ENCODE peak calls at places on chromosomes 6 and 20, in nine cellular contexts. J is AG20443; B is NCI-H1436; V is stimulated activated CD8-positive, alpha-beta memory T cell treated with anti-CD3 and anti-CD28 coated beads, Interleukin-4, amount 100 ng/mL, for 24 hours; S is GM18507; A is skeletal muscle cell; N is ACHN; D is CD8-positive, alpha-beta T cell; Z is lower lobe of right lung. Q is an unnamed sample.

GRCh38 chr20:35146299-35146921 is 726 bp downstream of the EDEM2 start:
- DNase-seq in J (peak), B (peak), V (no peak), S (no peak), A (no peak), N (peak), D (no peak), Z (peak), Q (peak)

GRCh38 chr20:45372646-45373352 is 5.3 kb downstream of the TP53TG5 start:
- DNase-seq in J (peak), B (no peak), V (no peak), S (no peak), A (no peak), N (peak), D (no peak), Z (peak), Q (no peak)

GRCh38 chr20:805713-806112 is 27.8 kb upstream of the FAM110A start:
- DNase-seq in J (no peak), B (no peak), V (no peak), S (no peak), A (no peak), N (peak), D (no peak), Z (no peak), Q (no peak)

GRCh38 chr6:25038300-25038699 is 102.5 kb upstream of the RIPOR2 start:
- DNase-seq in J (no peak), B (no peak), V (no peak), S (no peak), A (no peak), N (no peak), D (no peak), Z (no peak), Q (no peak)

GRCh38 chr20:33944914-33945313 is 48.8 kb upstream of the RALY start:
- DNase-seq in J (no peak), B (no peak), V (no peak), S (no peak), A (no peak), N (no peak), D (no peak), Z (no peak), Q (no peak)

GRCh38 chr6:131823276-131823902 is 15.6 kb downstream of the ENPP1 start:
- DNase-seq in J (peak), B (no peak), V (no peak), S (no peak), A (no peak), N (no peak), D (no peak), Z (no peak), Q (no peak)

GRCh38 chr6:9250852-9251251 is 815.5 kb upstream of the SLC35B3 start:
- DNase-seq in J (peak), B (peak), V (no peak), S (no peak), A (no peak), N (peak), D (no peak), Z (no peak), Q (peak)

GRCh38 chr6:160027931-160028330 is 59.0 kb downstream of the IGF2R start:
- DNase-seq in J (no peak), B (no peak), V (no peak), S (no peak), A (no peak), N (no peak), D (no peak), Z (no peak), Q (no peak)

GRCh38 chr20:17679786-17680127 is 2.3 kb downstream of the RRBP1 start:
- DNase-seq in J (no peak), B (no peak), V (no peak), S (no peak), A (no peak), N (no peak), D (no peak), Z (no peak), Q (no peak)

GRCh38 chr6:4983322-4983721 is 20.5 kb downstream of the RPP40 start:
- DNase-seq in J (no peak), B (no peak), V (no peak), S (no peak), A (no peak), N (no peak), D (no peak), Z (no peak), Q (no peak)

GRCh38 chr6:53546256-53546655 is 1.4 kb upstream of the GCLC start:
- DNase-seq in J (no peak), B (no peak), V (no peak), S (no peak), A (peak), N (no peak), D (no peak), Z (no peak), Q (no peak)

GRCh38 chr20:2820084-2820895 is 4.1 kb downstream of the TMEM239 start:
- DNase-seq in J (no peak), B (no peak), V (no peak), S (no peak), A (peak), N (no peak), D (no peak), Z (no peak), Q (no peak)

GRCh38 chr20:32510120-32510600 is 75.0 kb downstream of the NOL4L start:
- DNase-seq in J (no peak), B (no peak), V (no peak), S (no peak), A (no peak), N (no peak), D (no peak), Z (no peak), Q (no peak)

GRCh38 chr6:170028629-170029345 is 262.1 kb downstream of the DLL1 start:
- DNase-seq in J (no peak), B (no peak), V (no peak), S (no peak), A (no peak), N (no peak), D (no peak), Z (no peak), Q (no peak)

GRCh38 chr20:38084425-38084951 is 50.9 kb downstream of the RPRD1B start:
- DNase-seq in J (peak), B (no peak), V (no peak), S (no peak), A (no peak), N (no peak), D (no peak), Z (no peak), Q (no peak)

GRCh38 chr20:10005885-10006284 is 28.9 kb upstream of the ANKEF1 start:
- DNase-seq in J (no peak), B (no peak), V (no peak), S (no peak), A (no peak), N (no peak), D (no peak), Z (no peak), Q (no peak)

GRCh38 chr6:66126358-66126757 is 419.3 kb upstream of the EYS start:
- DNase-seq in J (no peak), B (no peak), V (no peak), S (no peak), A (no peak), N (no peak), D (no peak), Z (no peak), Q (no peak)

GRCh38 chr6:3848380-3848779 is 793 bp upstream of the FAM50B start:
- DNase-seq in J (peak), B (no peak), V (no peak), S (no peak), A (no peak), N (no peak), D (no peak), Z (no peak), Q (no peak)

GRCh38 chr6:148317051-148317450 is 25.6 kb upstream of the SASH1 start:
- DNase-seq in J (no peak), B (no peak), V (no peak), S (no peak), A (no peak), N (no peak), D (no peak), Z (no peak), Q (no peak)

GRCh38 chr20:10110151-10110550 is 75.4 kb downstream of the ANKEF1 start:
- DNase-seq in J (no peak), B (no peak), V (no peak), S (no peak), A (no peak), N (no peak), D (no peak), Z (no peak), Q (peak)

GRCh38 chr20:3751664-3752385 is 15.7 kb downstream of the ADISSP start:
- DNase-seq in J (no peak), B (peak), V (peak), S (no peak), A (no peak), N (no peak), D (no peak), Z (peak), Q (peak)

GRCh38 chr6:487956-488355 is 96.4 kb downstream of the IRF4 start:
- DNase-seq in J (no peak), B (no peak), V (no peak), S (no peak), A (no peak), N (no peak), D (no peak), Z (no peak), Q (no peak)

GRCh38 chr6:167827588-167828324 is 1.0 kb downstream of the AFDN start:
- DNase-seq in J (peak), B (peak), V (no peak), S (peak), A (no peak), N (peak), D (peak), Z (peak), Q (peak)

GRCh38 chr20:3189561-3190131 is 14.8 kb downstream of the DDRGK1 start:
- DNase-seq in J (peak), B (no peak), V (no peak), S (no peak), A (no peak), N (no peak), D (no peak), Z (no peak), Q (no peak)

GRCh38 chr6:64170326-64170725 is 534.7 kb downstream of the PHF3 start:
- DNase-seq in J (no peak), B (no peak), V (no peak), S (no peak), A (no peak), N (no peak), D (no peak), Z (no peak), Q (no peak)

GRCh38 chr20:21240394-21240793 is 62.7 kb upstream of the XRN2 start:
- DNase-seq in J (no peak), B (no peak), V (no peak), S (no peak), A (no peak), N (peak), D (no peak), Z (no peak), Q (no peak)

GRCh38 chr6:151289399-151290007 is 49.7 kb downstream of the AKAP12 start:
- DNase-seq in J (no peak), B (no peak), V (no peak), S (no peak), A (no peak), N (no peak), D (no peak), Z (no peak), Q (no peak)

GRCh38 chr6:169700296-169700695 is 1.5 kb downstream of the WDR27 start:
- DNase-seq in J (peak), B (no peak), V (no peak), S (no peak), A (no peak), N (peak), D (no peak), Z (no peak), Q (no peak)

GRCh38 chr20:46182271-46182670 is 64.2 kb downstream of the CD40 start:
- DNase-seq in J (no peak), B (no peak), V (no peak), S (no peak), A (no peak), N (no peak), D (no peak), Z (no peak), Q (no peak)

GRCh38 chr20:62039738-62040137 is 25.9 kb downstream of the TAF4 start:
- DNase-seq in J (no peak), B (no peak), V (no peak), S (no peak), A (no peak), N (no peak), D (no peak), Z (no peak), Q (no peak)